ENCODE peak calls at places on chromosome 5, in nine cellular contexts. S, O, C, I, V, W, T, N and M are unnamed samples.

GRCh38 chr5:160342413-160342941 is 27.9 kb downstream of the C1QTNF2 start:
- DNase-seq in I (peak), W (no peak), V (no peak), S (no peak), O (no peak), C (peak), N (no peak), T (peak), M (no peak)

GRCh38 chr5:56838409-56839039 is 23.2 kb downstream of the MAP3K1 start:
- DNase-seq in C (peak), I (no peak), W (no peak), T (no peak), V (no peak), S (no peak), N (no peak), O (no peak), M (peak)

GRCh38 chr5:4511996-4512656 is 628.0 kb upstream of the ADAMTS16 start:
- DNase-seq in N (no peak), C (no peak), T (no peak), S (no peak), W (no peak), I (no peak), V (peak), O (peak), M (no peak)

GRCh38 chr5:178434016-178434761 is 156.0 kb downstream of the COL23A1 start:
- DNase-seq in W (no peak), I (no peak), T (no peak), S (no peak), V (peak), O (no peak), C (no peak), N (no peak), M (no peak)

GRCh38 chr5:135053989-135054388 is 20.0 kb upstream of the PITX1 start:
- DNase-seq in S (no peak), W (no peak), V (no peak), O (no peak), N (no peak), C (no peak), T (no peak), I (no peak), M (no peak)

GRCh38 chr5:90437663-90438062 is 28.1 kb upstream of the CETN3 start:
- DNase-seq in W (no peak), O (no peak), S (no peak), C (no peak), V (no peak), N (no peak), I (no peak), T (no peak), M (no peak)

GRCh38 chr5:139776856-139777255 is 18.8 kb upstream of the PSD2 start:
- DNase-seq in T (no peak), C (no peak), N (no peak), I (no peak), S (no peak), O (no peak), W (no peak), V (no peak), M (no peak)

GRCh38 chr5:69295088-69295754 is 37.4 kb downstream of the CCDC125 start:
- DNase-seq in O (no peak), I (peak), T (no peak), C (peak), N (no peak), S (no peak), W (no peak), V (no peak), M (no peak)

GRCh38 chr5:82591021-82591515 is 312.9 kb upstream of the RPS23 start:
- DNase-seq in I (no peak), N (no peak), W (no peak), O (no peak), C (no peak), V (no peak), S (no peak), T (no peak), M (no peak)

GRCh38 chr5:81242906-81243436 is 9.8 kb downstream of the CKMT2 start:
- DNase-seq in I (no peak), V (no peak), S (no peak), C (no peak), N (no peak), O (no peak), T (no peak), W (no peak), M (no peak)

GRCh38 chr5:170809551-170809950 is 26.0 kb downstream of the GABRP start:
- DNase-seq in O (no peak), I (no peak), C (peak), W (no peak), T (no peak), N (no peak), V (no peak), S (no peak), M (peak)

GRCh38 chr5:78221964-78222451 is 72.5 kb downstream of the AP3B1 start:
- DNase-seq in I (no peak), T (no peak), N (no peak), O (no peak), C (peak), S (no peak), V (no peak), W (no peak), M (peak)

GRCh38 chr5:88279584-88279983 is 10.9 kb upstream of the TMEM161B start:
- DNase-seq in O (no peak), I (no peak), T (no peak), V (no peak), W (no peak), N (no peak), C (peak), S (no peak), M (no peak)

GRCh38 chr5:155529366-155529765 is 515.8 kb downstream of the KIF4B start:
- DNase-seq in S (no peak), N (no peak), T (no peak), O (no peak), C (no peak), I (no peak), W (no peak), V (no peak), M (no peak)

GRCh38 chr5:102664946-102665345 is 90.2 kb upstream of the PAM start:
- DNase-seq in S (no peak), O (no peak), T (no peak), N (no peak), W (no peak), C (no peak), I (no peak), V (no peak), M (no peak)

GRCh38 chr5:156896545-156896944 is 46.5 kb downstream of the PPP1R2B start:
- DNase-seq in O (no peak), N (no peak), V (no peak), W (no peak), I (no peak), C (no peak), T (no peak), S (no peak), M (no peak)

GRCh38 chr5:152642880-152643279 is 237.8 kb upstream of the NMUR2 start:
- DNase-seq in S (no peak), N (no peak), T (no peak), O (no peak), V (no peak), W (no peak), I (no peak), C (no peak), M (no peak)

GRCh38 chr5:92998456-92998855 is 582.6 kb downstream of the NR2F1-AS1 start:
- DNase-seq in S (no peak), W (no peak), T (no peak), O (no peak), I (no peak), V (no peak), N (no peak), C (peak), M (no peak)

GRCh38 chr5:60196382-60197113 is 303.0 kb upstream of the PDE4D start:
- DNase-seq in N (no peak), O (no peak), V (no peak), T (peak), C (peak), I (peak), S (no peak), W (no peak), M (no peak)

GRCh38 chr5:117568622-117569021 is 994.0 kb upstream of the SEMA6A start:
- DNase-seq in W (no peak), T (no peak), S (no peak), O (no peak), V (no peak), N (no peak), I (no peak), C (no peak), M (no peak)

GRCh38 chr5:178421699-178422399 is 168.3 kb downstream of the COL23A1 start:
- DNase-seq in N (no peak), V (peak), W (no peak), O (peak), I (no peak), C (no peak), S (no peak), T (no peak), M (no peak)

GRCh38 chr5:36214434-36214833 is 27.3 kb downstream of the NADK2 start:
- DNase-seq in V (no peak), W (no peak), S (no peak), N (no peak), C (no peak), O (no peak), T (no peak), I (no peak), M (no peak)

GRCh38 chr5:124176692-124177091 is 569.7 kb downstream of the ZNF608 start:
- DNase-seq in O (no peak), S (no peak), C (no peak), I (no peak), W (no peak), V (no peak), T (no peak), N (no peak), M (no peak)

GRCh38 chr5:135140805-135141204 is 106.8 kb upstream of the PITX1 start:
- DNase-seq in S (no peak), T (peak), W (no peak), C (peak), O (no peak), I (peak), V (peak), N (no peak), M (peak)

GRCh38 chr5:122415481-122416120 is 103.6 kb downstream of the SNCAIP start:
- DNase-seq in I (peak), T (peak), N (peak), V (no peak), O (peak), C (peak), W (no peak), S (no peak), M (peak)

GRCh38 chr5:141795421-141795820 is 82.8 kb downstream of the PCDH1 start:
- DNase-seq in O (no peak), W (no peak), V (no peak), S (no peak), C (no peak), T (no peak), N (no peak), I (no peak), M (no peak)

GRCh38 chr5:162193012-162193411 is 125.4 kb downstream of the GABRG2 start:
- DNase-seq in T (no peak), S (no peak), W (no peak), I (no peak), C (no peak), O (no peak), N (no peak), V (no peak), M (no peak)

GRCh38 chr5:9467199-9468069 is 78.4 kb downstream of the SEMA5A start:
- DNase-seq in C (no peak), T (no peak), S (no peak), I (peak), O (no peak), W (no peak), V (peak), N (no peak), M (no peak)

GRCh38 chr5:9519537-9519936 is 26.3 kb downstream of the SEMA5A start:
- DNase-seq in V (no peak), I (no peak), C (peak), W (no peak), O (no peak), T (peak), S (no peak), N (no peak), M (no peak)

GRCh38 chr5:78369680-78370079 is 9.3 kb downstream of the SCAMP1 start:
- DNase-seq in N (no peak), V (no peak), C (no peak), T (no peak), O (no peak), W (no peak), S (no peak), I (no peak), M (no peak)

GRCh38 chr5:119483155-119483554 is 30.9 kb downstream of the HSD17B4 start:
- DNase-seq in I (no peak), N (no peak), C (no peak), W (no peak), S (no peak), O (no peak), V (no peak), T (no peak), M (no peak)

GRCh38 chr5:172344855-172345254 is 61.3 kb upstream of the UBTD2 start:
- DNase-seq in S (no peak), V (no peak), O (no peak), N (no peak), C (no peak), I (no peak), W (no peak), T (no peak), M (no peak)